ENCODE peak calls at places on chromosomes 12 and 14, in six cellular contexts. A is endothelial cell of umbilical vein; G is AG09309; M is T-helper 9 cell; L is T-cell; O is CD8-positive, alpha-beta memory T cell. N is an unnamed sample.

GRCh38 chr12:75587340-75588106 is 76.1 kb upstream of the KRR1 start:
- DNase-seq in A (no peak), G (peak; percentile 2), M (no peak), L (no peak), O (no peak), N (no peak)

GRCh38 chr14:61475316-61475715 is 153.9 kb downstream of the PRKCH start:
- DNase-seq in A (peak; percentile 74), G (no peak), M (no peak), L (no peak), O (no peak), N (no peak)

GRCh38 chr12:52865090-52865944 is 16.5 kb upstream of the KRT78 start:
- DNase-seq in A (peak; percentile 75), G (no peak), M (peak; percentile 4), L (no peak), O (no peak), N (no peak)

GRCh38 chr12:102702447-102703114 is 214.5 kb downstream of the PAH start:
- DNase-seq in A (peak; percentile 24), G (peak; percentile 51), M (no peak), L (no peak), O (no peak), N (no peak)

GRCh38 chr14:94306047-94306978 is 13.2 kb upstream of the SERPINA10 start:
- DNase-seq in A (no peak), G (no peak), M (no peak), L (no peak), O (no peak), N (no peak)

GRCh38 chr12:132066345-132066685 is 77.8 kb downstream of the DDX51 start:
- DNase-seq in A (no peak), G (no peak), M (no peak), L (no peak), O (peak; percentile 33), N (no peak)

GRCh38 chr14:101120636-101121398 is 217.3 kb upstream of the RTL1 start:
- DNase-seq in A (no peak), G (no peak), M (no peak), L (no peak), O (no peak), N (no peak)

GRCh38 chr12:117749431-117749830 is 219.4 kb downstream of the KSR2 start:
- DNase-seq in A (no peak), G (no peak), M (no peak), L (no peak), O (no peak), N (no peak)

GRCh38 chr12:18629916-18630315 is 107.9 kb downstream of the PLCZ1 start:
- DNase-seq in A (no peak), G (no peak), M (no peak), L (no peak), O (no peak), N (no peak)

GRCh38 chr12:103751600-103751999 is 89.4 kb downstream of the NT5DC3 start:
- DNase-seq in A (no peak), G (no peak), M (no peak), L (no peak), O (no peak), N (no peak)

GRCh38 chr14:73761621-73762355 is 47.6 kb upstream of the PNMA1 start:
- DNase-seq in A (no peak), G (no peak), M (no peak), L (no peak), O (no peak), N (no peak)

GRCh38 chr12:132138941-132139871 is 4.9 kb downstream of the DDX51 start:
- DNase-seq in A (no peak), G (no peak), M (no peak), L (no peak), O (no peak), N (no peak)

GRCh38 chr12:132558861-132559623 is 51.3 kb downstream of the LRCOL1 start:
- DNase-seq in A (no peak), G (no peak), M (no peak), L (no peak), O (peak; percentile 19), N (no peak)

GRCh38 chr12:114213055-114213561 is 192.8 kb downstream of the TBX5 start:
- DNase-seq in A (no peak), G (no peak), M (no peak), L (no peak), O (no peak), N (no peak)

GRCh38 chr12:47520029-47520428 is 185.8 kb downstream of the RPAP3 start:
- DNase-seq in A (no peak), G (no peak), M (no peak), L (no peak), O (no peak), N (no peak)

GRCh38 chr12:115871714-115872113 is 405.8 kb downstream of the MED13L start:
- DNase-seq in A (no peak), G (no peak), M (no peak), L (no peak), O (no peak), N (no peak)

GRCh38 chr12:6460751-6461371 is 9.0 kb downstream of the TAPBPL start:
- DNase-seq in A (no peak), G (no peak), M (no peak), L (no peak), O (peak; percentile 61), N (peak; percentile 53)

GRCh38 chr14:95046711-95047681 is 110.3 kb downstream of the DICER1 start:
- DNase-seq in A (no peak), G (no peak), M (no peak), L (no peak), O (no peak), N (no peak)

GRCh38 chr12:2258035-2258434 is 205.2 kb downstream of the CACNA1C start:
- DNase-seq in A (no peak), G (no peak), M (no peak), L (no peak), O (no peak), N (no peak)

GRCh38 chr14:89040438-89041244 is 216.2 kb downstream of the TTC8 start:
- DNase-seq in A (peak; percentile 88), G (peak; percentile 52), M (peak; percentile 74), L (peak; percentile 57), O (peak; percentile 66), N (peak; percentile 65)

GRCh38 chr12:92242917-92243316 is 97.3 kb upstream of the BTG1 start:
- DNase-seq in A (no peak), G (peak; percentile 37), M (no peak), L (no peak), O (no peak), N (no peak)

GRCh38 chr14:65496178-65496993 is 83.9 kb downstream of the FUT8 start:
- DNase-seq in A (no peak), G (no peak), M (no peak), L (no peak), O (no peak), N (no peak)

GRCh38 chr14:65167072-65167645 is 64.8 kb upstream of the MAX start:
- DNase-seq in A (no peak), G (no peak), M (no peak), L (no peak), O (no peak), N (no peak)

GRCh38 chr12:88503344-88503743 is 76.9 kb downstream of the KITLG start:
- DNase-seq in A (no peak), G (no peak), M (no peak), L (no peak), O (no peak), N (no peak)

GRCh38 chr12:47781479-47782371 is 8.7 kb downstream of the SLC48A1 start:
- DNase-seq in A (no peak), G (no peak), M (no peak), L (no peak), O (no peak), N (no peak)

GRCh38 chr14:50059773-50060629 is 56.4 kb downstream of the VCPKMT start:
- DNase-seq in A (no peak), G (no peak), M (no peak), L (no peak), O (no peak), N (no peak)